ENCODE peak calls at places on chromosome 10, in eight cellular contexts. K is fibroblast of mammary gland, I is GM20000, F is GM13976, P is tibial artery, L is mucosa of descending colon, A is heart right ventricle, H is cardiac muscle cell. C is an unnamed sample.

GRCh38 chr10:59578013-59578412 is 131.6 kb downstream of the SLC16A9 start:
- DNase-seq in P (no peak), A (no peak), K (no peak), F (no peak), L (no peak), H (no peak), I (peak; percentile 8), C (no peak)

GRCh38 chr10:78185693-78186055 is 152.0 kb downstream of the RPS24 start:
- DNase-seq in P (peak; percentile 73), K (no peak), H (no peak), F (no peak), I (no peak), A (peak; percentile 8), L (no peak), C (no peak)

GRCh38 chr10:48879476-48879875 is 60.2 kb downstream of the LRRC18 start:
- DNase-seq in L (no peak), A (no peak), P (no peak), K (no peak), H (no peak), I (no peak), F (peak; percentile 4), C (no peak)

GRCh38 chr10:88012627-88013026 is 149.2 kb downstream of the PTEN start:
- DNase-seq in I (no peak), F (no peak), A (no peak), K (peak; percentile 23), H (no peak), L (no peak), P (no peak), C (no peak)

GRCh38 chr10:72630144-72630543 is 4.3 kb upstream of the MICU1 start:
- DNase-seq in A (no peak), F (no peak), K (no peak), P (no peak), L (no peak), H (no peak), I (no peak), C (no peak)

GRCh38 chr10:77622822-77623410 is 14.7 kb downstream of the KCNMA1 start:
- DNase-seq in I (no peak), K (no peak), P (no peak), F (no peak), L (no peak), H (no peak), A (no peak), C (no peak)

GRCh38 chr10:93751832-93752231 is 5.9 kb upstream of the LGI1 start:
- DNase-seq in A (no peak), P (no peak), F (no peak), I (no peak), K (peak; percentile 10), L (peak; percentile 56), H (peak; percentile 40), C (no peak)

GRCh38 chr10:68526634-68527132 is 640 bp downstream of the SLC25A16 start:
- DNase-seq in H (no peak), F (no peak), K (no peak), A (no peak), L (no peak), I (no peak), P (no peak), C (no peak)

GRCh38 chr10:15901889-15902288 is 41.6 kb upstream of the MINDY3 start:
- DNase-seq in A (no peak), K (no peak), H (no peak), P (no peak), I (no peak), L (no peak), F (no peak), C (no peak)

GRCh38 chr10:86757110-86757790 is 831 bp downstream of the BMPR1A start:
- DNase-seq in K (peak; percentile 60), F (peak; percentile 40), A (peak; percentile 34), L (peak; percentile 50), I (no peak), H (peak; percentile 71), P (peak; percentile 78), C (no peak)

GRCh38 chr10:99573806-99574205 is 41.1 kb downstream of the NKX2-3 start:
- DNase-seq in H (no peak), A (no peak), K (no peak), L (no peak), I (no peak), P (no peak), F (no peak), C (no peak)

GRCh38 chr10:112361951-112362770 is 11.8 kb upstream of the ACSL5 start:
- DNase-seq in H (peak; percentile 85), F (no peak), I (no peak), L (peak; percentile 75), P (peak; percentile 90), K (peak; percentile 80), A (peak; percentile 71), C (no peak)
- TF ChIP-seq CTCF in H (peak; percentile 19), F (no peak), I (no peak), L (no peak), P (no peak), K (peak; percentile 25), A (peak; percentile 26), C (no peak)

DNA sequence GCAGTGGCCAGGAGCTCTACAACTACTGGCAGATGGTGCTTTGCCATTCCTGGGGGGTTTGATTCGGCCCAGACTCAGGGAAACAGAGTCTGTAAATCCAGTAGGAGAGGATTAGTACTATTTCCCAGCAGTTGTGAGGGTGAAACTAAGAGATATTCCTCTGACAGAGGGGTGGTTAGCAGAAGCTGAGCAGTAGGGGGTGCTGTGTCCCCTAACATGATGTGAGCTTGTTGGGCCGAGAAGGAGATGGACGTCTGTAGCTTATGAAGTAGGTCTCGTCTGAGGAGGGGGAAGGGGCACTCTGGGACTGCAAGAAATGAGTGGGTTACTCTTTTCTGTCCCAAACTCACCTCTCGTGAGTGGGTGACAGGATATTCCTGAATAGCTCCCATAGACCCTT is 179.2 kb upstream of the MBL2 start:
- DNase-seq in P (no peak), I (peak; percentile 58), A (peak; percentile 45), F (peak; percentile 56), L (peak; percentile 87), K (peak; percentile 1), H (peak; percentile 82), C (peak; percentile 40)
- TF ChIP-seq CTCF in P (peak; percentile 10), I (peak; percentile 66), A (peak; percentile 42), F (peak; percentile 59), L (peak; percentile 50), K (peak; percentile 5), H (peak; percentile 64), C (peak; percentile 81)

DNA sequence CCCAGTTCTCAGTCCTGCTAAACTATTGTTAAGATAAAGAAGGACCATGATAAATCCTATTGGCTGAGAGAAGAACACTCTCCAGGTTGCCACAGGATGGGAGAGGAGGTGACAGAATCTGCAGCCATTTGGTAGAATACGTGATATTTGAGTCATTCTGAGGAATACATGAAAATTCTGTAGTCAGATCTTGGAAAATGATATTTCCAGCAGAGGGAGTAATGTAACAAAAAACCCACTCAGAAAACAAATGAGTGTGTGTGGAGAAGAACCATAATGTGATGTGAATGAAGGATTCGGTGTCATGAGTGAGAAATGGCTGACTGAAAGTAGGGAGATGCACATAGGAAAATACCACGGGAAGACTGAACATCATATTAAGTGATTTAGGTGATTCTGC is 128.5 kb upstream of the PFKP start:
- DNase-seq in P (no peak), F (no peak), L (no peak), K (peak; percentile 35), A (no peak), I (no peak), H (peak; percentile 11), C (no peak)
- TF ChIP-seq CTCF in P (no peak), F (no peak), L (no peak), K (peak; percentile 24), A (peak; percentile 32), I (no peak), H (peak; percentile 18), C (no peak)

DNA sequence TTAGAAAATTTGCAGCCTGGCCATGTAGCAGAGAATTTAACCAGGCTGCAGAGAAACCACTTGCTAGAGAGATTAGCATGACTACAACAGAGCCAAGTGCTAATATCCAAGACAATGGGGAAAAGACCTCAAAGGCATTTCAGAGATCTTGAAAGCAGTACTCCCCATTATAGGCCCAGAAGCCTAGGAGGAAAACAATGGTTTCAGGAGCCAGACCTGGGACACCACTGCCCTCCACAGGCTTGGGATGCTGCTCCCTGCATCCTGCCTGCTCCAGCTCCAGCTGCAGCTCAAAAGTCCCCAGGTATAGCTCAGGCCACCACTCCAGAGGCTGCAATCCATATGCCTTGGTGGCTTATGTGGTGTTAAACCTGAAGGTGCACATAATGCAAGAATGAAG is 101.5 kb upstream of the TMEM72 start:
- DNase-seq in A (no peak), L (no peak), I (no peak), K (peak; percentile 43), F (no peak), P (no peak), H (peak; percentile 78), C (no peak)
- TF ChIP-seq CTCF in A (peak; percentile 20), L (no peak), I (no peak), K (peak; percentile 47), F (no peak), P (no peak), H (peak; percentile 63), C (no peak)

GRCh38 chr10:79579361-79579760 is 19.2 kb upstream of the SFTPA2 start:
- DNase-seq in P (no peak), I (no peak), K (no peak), H (no peak), A (no peak), L (no peak), F (no peak), C (no peak)
- TF ChIP-seq CTCF in P (no peak), I (no peak), K (no peak), H (no peak), A (no peak), L (no peak), F (no peak), C (no peak)

GRCh38 chr10:47151880-47152279 is 148.1 kb upstream of the GDF10 start:
- DNase-seq in F (no peak), I (no peak), L (no peak), P (no peak), K (no peak), H (no peak), A (no peak), C (no peak)

GRCh38 chr10:47156873-47157272 is 143.1 kb upstream of the GDF10 start:
- DNase-seq in H (no peak), L (no peak), F (no peak), P (no peak), A (no peak), K (no peak), I (no peak), C (no peak)

GRCh38 chr10:47150581-47150980 is 149.4 kb upstream of the GDF10 start:
- DNase-seq in L (no peak), I (no peak), K (no peak), A (no peak), H (no peak), F (no peak), P (no peak), C (no peak)

GRCh38 chr10:47154762-47155161 is 145.2 kb upstream of the GDF10 start:
- DNase-seq in F (no peak), A (no peak), K (no peak), P (no peak), L (no peak), I (no peak), H (no peak), C (no peak)

GRCh38 chr10:47152861-47153349 is 147.1 kb upstream of the GDF10 start:
- DNase-seq in H (peak; percentile 36), K (peak; percentile 51), L (no peak), P (no peak), F (no peak), A (no peak), I (no peak), C (no peak)
- TF ChIP-seq CTCF in H (peak; percentile 47), K (peak; percentile 54), L (no peak), P (no peak), F (no peak), A (no peak), I (peak; percentile 0), C (peak; percentile 43)